ENCODE peak calls at places on chromosomes 1 and 21, in seven cellular contexts. Y is foreskin fibroblast; T is stimulated activated CD4-positive, alpha-beta T cell treated with anti-CD3 and anti-CD28 coated beads, Interleukin-12 subunit alpha, Interleukin-12 subunit beta, amount 100 ng/mL, for 4 hours; W is dermis blood vessel endothelial cell; K is SW480; A is mesenchymal stem cell; E is GM23248. Q is an unnamed sample.

GRCh38 chr1:212621043-212621829 is 12.7 kb downstream of the ATF3 start:
- DNase-seq in E (no peak), Y (no peak), A (peak), K (no peak), T (no peak), W (peak), Q (no peak)

GRCh38 chr1:91502882-91503184 is 2.2 kb downstream of the CDC7 start:
- DNase-seq in A (peak), K (peak), E (peak), Y (peak), W (no peak), T (no peak), Q (no peak)

GRCh38 chr1:161999318-162000052 is 24.2 kb downstream of the OLFML2B start:
- DNase-seq in T (no peak), Y (no peak), W (no peak), E (no peak), A (no peak), K (no peak), Q (no peak)

GRCh38 chr1:184622136-184622823 is 132.4 kb downstream of the EDEM3 start:
- DNase-seq in K (no peak), W (no peak), E (peak), A (peak), T (no peak), Y (peak), Q (peak)

GRCh38 chr1:39154553-39155361 is 49.7 kb upstream of the MACF1 start:
- DNase-seq in E (peak), T (no peak), Y (peak), W (peak), K (no peak), A (peak), Q (peak)

GRCh38 chr1:230901711-230902110 is 33.4 kb upstream of the C1orf198 start:
- DNase-seq in T (no peak), K (no peak), E (no peak), A (no peak), W (no peak), Y (no peak), Q (no peak)

GRCh38 chr1:193355179-193355578 is 168.8 kb upstream of the B3GALT2 start:
- DNase-seq in E (peak), K (peak), W (peak), A (peak), Y (peak), T (no peak), Q (no peak)

GRCh38 chr1:111140680-111140967 is 601 bp downstream of the CEPT1 start:
- DNase-seq in K (peak), Y (peak), T (no peak), E (peak), A (peak), W (peak), Q (peak)

GRCh38 chr1:116446686-116447085 is 73.6 kb downstream of the ATP1A1 start:
- DNase-seq in K (no peak), W (no peak), Y (no peak), E (no peak), T (no peak), A (no peak), Q (no peak)

GRCh38 chr1:232511172-232511571 is 118.8 kb downstream of the SIPA1L2 start:
- DNase-seq in T (no peak), A (peak), K (peak), W (no peak), E (peak), Y (no peak), Q (no peak)

GRCh38 chr1:179925906-179926305 is 28.7 kb upstream of the CEP350 start:
- DNase-seq in A (no peak), W (no peak), E (peak), T (no peak), K (no peak), Y (no peak), Q (no peak)

GRCh38 chr1:213719462-213719861 is 268.3 kb upstream of the PROX1 start:
- DNase-seq in T (no peak), A (no peak), K (no peak), Y (no peak), E (no peak), W (no peak), Q (no peak)

GRCh38 chr21:41536076-41536826 is 28.3 kb upstream of the TMPRSS2 start:
- DNase-seq in A (no peak), E (no peak), Y (no peak), K (no peak), T (no peak), W (no peak), Q (no peak)

GRCh38 chr1:227558807-227559186 is 4.6 kb upstream of the ZNF678 start:
- DNase-seq in A (no peak), T (no peak), K (no peak), E (no peak), W (no peak), Y (no peak), Q (no peak)

GRCh38 chr1:186722711-186723309 is 42.6 kb upstream of the PTGS2 start:
- DNase-seq in T (no peak), W (peak), K (peak), A (peak), E (peak), Y (peak), Q (peak)

Q was measured in stromal cell of bone marrow.